ENCODE peak calls at places on chromosome 14, in seven cellular contexts. N is activated gamma-delta T cell; Q is NCI-H748 treated with DMSO at 0.1 percent for 48 hours; R is T-helper 2 cell; E is AG09319; H is CD8-positive, alpha-beta memory T cell; T is spleen. X is an unnamed sample.

GRCh38 chr14:102901633-102902032 is 20.8 kb upstream of the AMN start:
- DNase-seq in N (no peak), Q (no peak), R (no peak), E (no peak), H (peak; percentile 25), T (peak; percentile 91), X (no peak)

GRCh38 chr14:99795046-99795445 is 1.8 kb downstream of the EML1 start:
- DNase-seq in N (no peak), Q (no peak), R (no peak), E (no peak), H (no peak), T (no peak), X (no peak)

GRCh38 chr14:88005050-88005481 is at the start of gene GPR65:
- DNase-seq in N (no peak), Q (no peak), R (peak; percentile 64), E (no peak), H (peak; percentile 71), T (no peak), X (no peak)

GRCh38 chr14:101552786-101553231 is 8.5 kb upstream of the DIO3 start:
- DNase-seq in N (no peak), Q (no peak), R (no peak), E (no peak), H (no peak), T (no peak), X (no peak)

GRCh38 chr14:35277179-35277578 is 15.0 kb upstream of the PSMA6 start:
- DNase-seq in N (no peak), Q (no peak), R (no peak), E (no peak), H (no peak), T (no peak), X (no peak)

GRCh38 chr14:104075530-104076151 is 9.9 kb upstream of the ASPG start:
- DNase-seq in N (no peak), Q (no peak), R (no peak), E (no peak), H (no peak), T (no peak), X (no peak)

GRCh38 chr14:84825481-84825880 is 704.5 kb upstream of the FLRT2 start:
- DNase-seq in N (no peak), Q (no peak), R (no peak), E (no peak), H (no peak), T (no peak), X (no peak)

GRCh38 chr14:29637406-29637805 is 290.2 kb downstream of the PRKD1 start:
- DNase-seq in N (no peak), Q (no peak), R (no peak), E (peak; percentile 22), H (no peak), T (no peak), X (no peak)

GRCh38 chr14:61281186-61281676 is at the start of gene TMEM30B:
- DNase-seq in N (no peak), Q (peak; percentile 91), R (no peak), E (no peak), H (peak; percentile 57), T (peak; percentile 75), X (peak; percentile 19)

X was measured in T-helper 9 cell.